ENCODE peak calls at places on chromosomes 2 and 18, in four cellular contexts. C is NCI-H69; B is naive thymus-derived CD8-positive, alpha-beta T cell; F is A172. U is an unnamed sample.

GRCh38 chr18:8339958-8340357 is 269.3 kb upstream of the RAB12 start:
- DNase-seq in C (peak), B (no peak), F (no peak), U (no peak)

GRCh38 chr2:168222095-168222494 is 25.3 kb downstream of the STK39 start:
- DNase-seq in C (no peak), B (no peak), F (no peak), U (no peak)

GRCh38 chr18:79952996-79953559 is 1.6 kb upstream of the SLC66A2 start:
- DNase-seq in C (peak), B (no peak), F (no peak), U (no peak)

GRCh38 chr2:98911376-98912154 is 24.5 kb downstream of the CRACDL start:
- DNase-seq in C (no peak), B (peak), F (peak), U (no peak)

GRCh38 chr2:20217041-20217970 is 7.6 kb downstream of the SDC1 start:
- DNase-seq in C (no peak), B (no peak), F (peak), U (no peak)

GRCh38 chr2:15940661-15941482 is 522 bp downstream of the MYCN start:
- DNase-seq in C (peak), B (no peak), F (no peak), U (no peak)

GRCh38 chr2:118250463-118250862 is 162.2 kb downstream of the INSIG2 start:
- DNase-seq in C (no peak), B (no peak), F (peak), U (no peak)

GRCh38 chr18:79260023-79260422 is 135.7 kb upstream of the NFATC1 start:
- DNase-seq in C (peak), B (no peak), F (no peak), U (no peak)

GRCh38 chr18:23107718-23108117 is 27.6 kb upstream of the CABLES1 start:
- DNase-seq in C (peak), B (no peak), F (no peak), U (no peak)